ENCODE peak calls at places on chromosomes 1 and 21, in eight cellular contexts. One of them, this sample, is unnamed.
A peak's percentile ranks its signal among the peaks of the same experiment; 100 is the strongest.

GRCh38 chr1:43540653-43541071 is 10.0 kb downstream of the PTPRF start:
- DNase-seq in SK-N-SH: no peak
- DNase-seq in A549: no peak
- DNase-seq in ovary: peak; percentile 84
- DNase-seq in K562: no peak
- DNase-seq in tibial nerve: no peak
- DNase-seq in H1: no peak
- DNase-seq in transverse colon: no peak
- DNase-seq in this sample: no peak

GRCh38 chr1:81371864-81372263 is 428.9 kb upstream of the ADGRL2 start:
- DNase-seq in SK-N-SH: no peak
- DNase-seq in A549: no peak
- DNase-seq in ovary: no peak
- DNase-seq in K562: no peak
- DNase-seq in tibial nerve: no peak
- DNase-seq in H1: no peak
- DNase-seq in transverse colon: no peak
- DNase-seq in this sample: no peak

GRCh38 chr1:223429313-223429731 is 36.1 kb downstream of the CCDC185 start:
- DNase-seq in SK-N-SH: no peak
- DNase-seq in A549: no peak
- DNase-seq in ovary: no peak
- DNase-seq in K562: no peak
- DNase-seq in tibial nerve: no peak
- DNase-seq in H1: no peak
- DNase-seq in transverse colon: peak; percentile 10
- DNase-seq in this sample: no peak

GRCh38 chr1:200640373-200641174 is 20.0 kb upstream of the KIF14 start:
- DNase-seq in SK-N-SH: no peak
- DNase-seq in A549: no peak
- DNase-seq in ovary: no peak
- DNase-seq in K562: peak; percentile 67
- DNase-seq in tibial nerve: no peak
- DNase-seq in H1: no peak
- DNase-seq in transverse colon: no peak
- DNase-seq in this sample: no peak

GRCh38 chr21:45073301-45074047 is 906 bp upstream of the ADARB1 start:
- DNase-seq in SK-N-SH: peak; percentile 83
- DNase-seq in A549: no peak
- DNase-seq in ovary: peak; percentile 56
- DNase-seq in K562: peak; percentile 78
- DNase-seq in tibial nerve: no peak
- DNase-seq in H1: no peak
- DNase-seq in transverse colon: peak; percentile 24
- DNase-seq in this sample: peak; percentile 51

GRCh38 chr1:110756506-110756905 is 81.8 kb upstream of the KCNA3 start:
- DNase-seq in SK-N-SH: no peak
- DNase-seq in A549: no peak
- DNase-seq in ovary: no peak
- DNase-seq in K562: no peak
- DNase-seq in tibial nerve: no peak
- DNase-seq in H1: no peak
- DNase-seq in transverse colon: no peak
- DNase-seq in this sample: no peak

GRCh38 chr1:211487082-211487481 is 4.9 kb downstream of the RD3 start:
- DNase-seq in SK-N-SH: no peak
- DNase-seq in A549: no peak
- DNase-seq in ovary: no peak
- DNase-seq in K562: no peak
- DNase-seq in tibial nerve: no peak
- DNase-seq in H1: no peak
- DNase-seq in transverse colon: no peak
- DNase-seq in this sample: no peak

GRCh38 chr1:1431845-1432565 is 3.5 kb upstream of the VWA1 start:
- DNase-seq in SK-N-SH: peak; percentile 59
- DNase-seq in A549: no peak
- DNase-seq in ovary: peak; percentile 64
- DNase-seq in K562: peak; percentile 65
- DNase-seq in tibial nerve: no peak
- DNase-seq in H1: peak; percentile 70
- DNase-seq in transverse colon: peak; percentile 74
- DNase-seq in this sample: peak; percentile 72

GRCh38 chr1:66085600-66085999 is 292.9 kb downstream of the PDE4B start:
- DNase-seq in SK-N-SH: no peak
- DNase-seq in A549: no peak
- DNase-seq in ovary: no peak
- DNase-seq in K562: no peak
- DNase-seq in tibial nerve: no peak
- DNase-seq in H1: no peak
- DNase-seq in transverse colon: no peak
- DNase-seq in this sample: no peak

GRCh38 chr1:199084293-199084692 is 445.5 kb downstream of the PTPRC start:
- DNase-seq in SK-N-SH: no peak
- DNase-seq in A549: no peak
- DNase-seq in ovary: no peak
- DNase-seq in K562: no peak
- DNase-seq in tibial nerve: no peak
- DNase-seq in H1: no peak
- DNase-seq in transverse colon: no peak
- DNase-seq in this sample: no peak

GRCh38 chr1:190250368-190250767 is 227.3 kb downstream of the BRINP3 start:
- DNase-seq in SK-N-SH: no peak
- DNase-seq in A549: no peak
- DNase-seq in ovary: no peak
- DNase-seq in K562: no peak
- DNase-seq in tibial nerve: no peak
- DNase-seq in H1: no peak
- DNase-seq in transverse colon: no peak
- DNase-seq in this sample: no peak

GRCh38 chr1:101288491-101288944 is 51.7 kb downstream of the S1PR1 start:
- DNase-seq in SK-N-SH: peak; percentile 60
- DNase-seq in A549: peak; percentile 51
- DNase-seq in ovary: peak; percentile 56
- DNase-seq in K562: peak; percentile 68
- DNase-seq in tibial nerve: peak; percentile 29
- DNase-seq in H1: no peak
- DNase-seq in transverse colon: peak; percentile 68
- DNase-seq in this sample: peak; percentile 76

GRCh38 chr21:45140346-45140940 is 66.1 kb downstream of the ADARB1 start:
- DNase-seq in SK-N-SH: peak; percentile 90
- DNase-seq in A549: peak; percentile 79
- DNase-seq in ovary: peak; percentile 74
- DNase-seq in K562: peak; percentile 83
- DNase-seq in tibial nerve: peak; percentile 45
- DNase-seq in H1: peak; percentile 73
- DNase-seq in transverse colon: peak; percentile 77
- DNase-seq in this sample: peak; percentile 71

GRCh38 chr1:91732291-91732953 is 153.5 kb downstream of the TGFBR3 start:
- DNase-seq in SK-N-SH: no peak
- DNase-seq in A549: peak; percentile 47
- DNase-seq in ovary: no peak
- DNase-seq in K562: peak; percentile 85
- DNase-seq in tibial nerve: no peak
- DNase-seq in H1: no peak
- DNase-seq in transverse colon: no peak
- DNase-seq in this sample: no peak

GRCh38 chr21:42463861-42464515 is 32.0 kb downstream of the RSPH1 start:
- DNase-seq in SK-N-SH: no peak
- DNase-seq in A549: no peak
- DNase-seq in ovary: no peak
- DNase-seq in K562: no peak
- DNase-seq in tibial nerve: no peak
- DNase-seq in H1: peak; percentile 84
- DNase-seq in transverse colon: peak; percentile 65
- DNase-seq in this sample: peak; percentile 73

GRCh38 chr1:43388021-43388575 is 1.5 kb downstream of the MED8 start:
- DNase-seq in SK-N-SH: no peak
- DNase-seq in A549: no peak
- DNase-seq in ovary: no peak
- DNase-seq in K562: no peak
- DNase-seq in tibial nerve: no peak
- DNase-seq in H1: no peak
- DNase-seq in transverse colon: no peak
- DNase-seq in this sample: no peak

GRCh38 chr1:58162952-58163550 is 383.5 kb downstream of the OMA1 start:
- DNase-seq in SK-N-SH: peak; percentile 41
- DNase-seq in A549: peak; percentile 5
- DNase-seq in ovary: peak; percentile 30
- DNase-seq in K562: peak; percentile 33
- DNase-seq in tibial nerve: peak; percentile 23
- DNase-seq in H1: peak; percentile 63
- DNase-seq in transverse colon: peak; percentile 42
- DNase-seq in this sample: peak; percentile 59

GRCh38 chr1:12398135-12398450 is 168.3 kb downstream of the VPS13D start:
- DNase-seq in SK-N-SH: no peak
- DNase-seq in A549: no peak
- DNase-seq in ovary: no peak
- DNase-seq in K562: no peak
- DNase-seq in tibial nerve: no peak
- DNase-seq in H1: no peak
- DNase-seq in transverse colon: no peak
- DNase-seq in this sample: no peak

GRCh38 chr1:214494706-214495105 is 56.7 kb downstream of the PTPN14 start:
- DNase-seq in SK-N-SH: no peak
- DNase-seq in A549: no peak
- DNase-seq in ovary: no peak
- DNase-seq in K562: no peak
- DNase-seq in tibial nerve: no peak
- DNase-seq in H1: no peak
- DNase-seq in transverse colon: no peak
- DNase-seq in this sample: no peak

GRCh38 chr1:236608930-236609726 is 4.8 kb upstream of the HEATR1 start:
- DNase-seq in SK-N-SH: peak; percentile 66
- DNase-seq in A549: peak; percentile 55
- DNase-seq in ovary: peak; percentile 43
- DNase-seq in K562: peak; percentile 56
- DNase-seq in tibial nerve: no peak
- DNase-seq in H1: peak; percentile 75
- DNase-seq in transverse colon: peak; percentile 40
- DNase-seq in this sample: peak; percentile 42
- TF ChIP-seq EP300 in SK-N-SH: no peak
- TF ChIP-seq EP300 in A549: no peak
- TF ChIP-seq EP300 in ovary: no peak
- TF ChIP-seq EP300 in K562: no peak
- TF ChIP-seq EP300 in tibial nerve: no peak
- TF ChIP-seq EP300 in H1: no peak
- TF ChIP-seq EP300 in transverse colon: no peak
- TF ChIP-seq EP300 in this sample: no peak

GRCh38 chr1:227240983-227241382 is 77.3 kb downstream of the CDC42BPA start:
- DNase-seq in SK-N-SH: no peak
- DNase-seq in A549: no peak
- DNase-seq in ovary: no peak
- DNase-seq in K562: no peak
- DNase-seq in tibial nerve: no peak
- DNase-seq in H1: no peak
- DNase-seq in transverse colon: no peak
- DNase-seq in this sample: no peak

GRCh38 chr1:227234998-227235405 is 83.3 kb downstream of the CDC42BPA start:
- DNase-seq in SK-N-SH: peak; percentile 45
- DNase-seq in A549: peak; percentile 62
- DNase-seq in ovary: no peak
- DNase-seq in K562: peak; percentile 79
- DNase-seq in tibial nerve: no peak
- DNase-seq in H1: no peak
- DNase-seq in transverse colon: no peak
- DNase-seq in this sample: no peak
- TF ChIP-seq CTCF in SK-N-SH: peak; percentile 62
- TF ChIP-seq CTCF in A549: peak; percentile 65
- TF ChIP-seq CTCF in ovary: no peak
- TF ChIP-seq CTCF in K562: peak; percentile 88
- TF ChIP-seq CTCF in tibial nerve: peak; percentile 25
- TF ChIP-seq CTCF in H1: peak; percentile 30
- TF ChIP-seq CTCF in transverse colon: peak; percentile 52
- TF ChIP-seq CTCF in this sample: no peak

GRCh38 chr1:150575072-150575489 is 4.3 kb downstream of the MCL1 start:
- DNase-seq in SK-N-SH: no peak
- DNase-seq in A549: no peak
- DNase-seq in ovary: no peak
- DNase-seq in K562: no peak
- DNase-seq in tibial nerve: no peak
- DNase-seq in H1: no peak
- DNase-seq in transverse colon: no peak
- DNase-seq in this sample: no peak
- H3K4me1 ChIP-seq in SK-N-SH: peaks cover 15% of the 10 kb centered on the region
- H3K4me1 ChIP-seq in A549: peaks cover 63% of the 10 kb centered on the region
- H3K4me1 ChIP-seq in ovary: peaks cover 10% of the 10 kb centered on the region
- H3K4me1 ChIP-seq in K562: peaks cover 5% of the 10 kb centered on the region
- H3K4me1 ChIP-seq in tibial nerve: peaks cover 59% of the 10 kb centered on the region
- H3K4me1 ChIP-seq in H1: peaks cover 5% of the 10 kb centered on the region
- H3K4me1 ChIP-seq in transverse colon: peaks cover 28% of the 10 kb centered on the region
- H3K4me1 ChIP-seq in this sample: peaks cover 59% of the 10 kb centered on the region

GRCh38 chr1:156474966-156475365 is 25.6 kb downstream of the MEF2D start:
- DNase-seq in SK-N-SH: no peak
- DNase-seq in A549: no peak
- DNase-seq in ovary: peak; percentile 38
- DNase-seq in K562: no peak
- DNase-seq in tibial nerve: no peak
- DNase-seq in H1: no peak
- DNase-seq in transverse colon: no peak
- DNase-seq in this sample: no peak
- TF ChIP-seq EP300 in SK-N-SH: no peak
- TF ChIP-seq EP300 in A549: no peak
- TF ChIP-seq EP300 in ovary: no peak
- TF ChIP-seq EP300 in K562: no peak
- TF ChIP-seq EP300 in tibial nerve: no peak
- TF ChIP-seq EP300 in H1: no peak
- TF ChIP-seq EP300 in transverse colon: no peak
- TF ChIP-seq EP300 in this sample: no peak

GRCh38 chr1:204615881-204616280 is 69.7 kb downstream of the LRRN2 start:
- DNase-seq in SK-N-SH: no peak
- DNase-seq in A549: no peak
- DNase-seq in ovary: no peak
- DNase-seq in K562: no peak
- DNase-seq in tibial nerve: no peak
- DNase-seq in H1: no peak
- DNase-seq in transverse colon: no peak
- DNase-seq in this sample: no peak

GRCh38 chr1:204605791-204606190 is 79.7 kb downstream of the LRRN2 start:
- DNase-seq in SK-N-SH: no peak
- DNase-seq in A549: no peak
- DNase-seq in ovary: no peak
- DNase-seq in K562: no peak
- DNase-seq in tibial nerve: no peak
- DNase-seq in H1: no peak
- DNase-seq in transverse colon: no peak
- DNase-seq in this sample: no peak

GRCh38 chr1:204612326-204612725 is 73.2 kb downstream of the LRRN2 start:
- DNase-seq in SK-N-SH: no peak
- DNase-seq in A549: no peak
- DNase-seq in ovary: no peak
- DNase-seq in K562: no peak
- DNase-seq in tibial nerve: no peak
- DNase-seq in H1: no peak
- DNase-seq in transverse colon: no peak
- DNase-seq in this sample: no peak

GRCh38 chr1:204607910-204608309 is 77.6 kb downstream of the LRRN2 start:
- DNase-seq in SK-N-SH: no peak
- DNase-seq in A549: no peak
- DNase-seq in ovary: no peak
- DNase-seq in K562: no peak
- DNase-seq in tibial nerve: no peak
- DNase-seq in H1: no peak
- DNase-seq in transverse colon: no peak
- DNase-seq in this sample: no peak

GRCh38 chr1:204611036-204611435 is 74.5 kb downstream of the LRRN2 start:
- DNase-seq in SK-N-SH: no peak
- DNase-seq in A549: no peak
- DNase-seq in ovary: no peak
- DNase-seq in K562: no peak
- DNase-seq in tibial nerve: no peak
- DNase-seq in H1: no peak
- DNase-seq in transverse colon: no peak
- DNase-seq in this sample: no peak
- TF ChIP-seq CTCF in SK-N-SH: no peak
- TF ChIP-seq CTCF in A549: no peak
- TF ChIP-seq CTCF in ovary: no peak
- TF ChIP-seq CTCF in K562: no peak
- TF ChIP-seq CTCF in tibial nerve: no peak
- TF ChIP-seq CTCF in H1: no peak
- TF ChIP-seq CTCF in transverse colon: no peak
- TF ChIP-seq CTCF in this sample: no peak